ENCODE peak calls at places on chromosomes 13 and 19, in four cellular contexts. U is breast epithelium, C is upper lobe of left lung, Y is tibial artery. T is an unnamed sample.

GRCh38 chr13:94595006-94595942 is 678 bp downstream of the TGDS start:
- DNase-seq in Y (no peak), U (no peak), C (no peak), T (no peak)

GRCh38 chr19:50791594-50792245 is 1.5 kb downstream of the ACP4 start:
- DNase-seq in Y (no peak), C (peak), U (no peak), T (no peak)

GRCh38 chr19:47663435-47663910 is 49.7 kb upstream of the EHD2 start:
- DNase-seq in C (no peak), U (no peak), Y (no peak), T (no peak)

GRCh38 chr19:38849746-38850230 is at the start of gene HNRNPL:
- DNase-seq in C (peak), Y (no peak), U (no peak), T (no peak)

GRCh38 chr13:30020726-30021312 is 170.4 kb upstream of the UBL3 start:
- DNase-seq in Y (no peak), U (no peak), C (no peak), T (no peak)

GRCh38 chr13:110560606-110561334 is 752 bp downstream of the RAB20 start:
- DNase-seq in Y (no peak), C (no peak), U (no peak), T (peak)

GRCh38 chr19:44071824-44072542 is at the start of gene ZNF284:
- DNase-seq in Y (peak), C (peak), U (peak), T (peak)

GRCh38 chr13:81171065-81171647 is 830.2 kb upstream of the SPRY2 start:
- DNase-seq in Y (no peak), U (no peak), C (no peak), T (no peak)

GRCh38 chr19:58572818-58573657 is at the start of gene MZF1:
- DNase-seq in Y (peak), U (peak), C (peak), T (peak)

GRCh38 chr13:108915095-108915633 is 285.8 kb downstream of the MYO16 start:
- DNase-seq in U (no peak), C (no peak), Y (no peak), T (no peak)

GRCh38 chr19:18589380-18590272 is 1.0 kb downstream of the REX1BD start:
- DNase-seq in U (peak), C (peak), Y (peak), T (no peak)

GRCh38 chr13:45396548-45397095 is 21.6 kb downstream of the SLC25A30 start:
- DNase-seq in C (no peak), Y (no peak), U (no peak), T (peak)

GRCh38 chr13:102131246-102131645 is 270.6 kb downstream of the FGF14 start:
- DNase-seq in Y (no peak), C (no peak), U (no peak), T (no peak)

GRCh38 chr13:110648155-110648819 is 32.9 kb downstream of the NAXD start:
- DNase-seq in U (no peak), Y (no peak), C (no peak), T (no peak)

GRCh38 chr19:46241676-46242075 is 12.1 kb downstream of the IGFL1 start:
- DNase-seq in U (no peak), C (no peak), Y (no peak), T (no peak)

GRCh38 chr19:44883962-44884361 is 7.1 kb upstream of the TOMM40 start:
- DNase-seq in Y (no peak), C (no peak), U (no peak), T (no peak)

GRCh38 chr19:18501832-18502231 is 20.0 kb downstream of the ELL start:
- DNase-seq in C (no peak), U (no peak), Y (peak), T (no peak)

GRCh38 chr13:27288397-27288796 is 17.8 kb downstream of the RASL11A start:
- DNase-seq in U (no peak), Y (no peak), C (no peak), T (no peak)

GRCh38 chr19:55079400-55080038 is 3.9 kb downstream of the EPS8L1 start:
- DNase-seq in U (no peak), Y (no peak), C (peak), T (no peak)

GRCh38 chr13:51240888-51241475 is 18.8 kb downstream of the FAM124A start:
- DNase-seq in U (peak), C (no peak), Y (no peak), T (no peak)

GRCh38 chr19:19205416-19206410 is 2.5 kb upstream of the NR2C2AP start:
- DNase-seq in Y (no peak), U (no peak), C (no peak), T (no peak)

GRCh38 chr13:27233964-27234363 is 17.4 kb upstream of the RPL21 start:
- DNase-seq in Y (no peak), C (no peak), U (no peak), T (no peak)

GRCh38 chr13:33348366-33348765 is 62.8 kb upstream of the STARD13 start:
- DNase-seq in C (no peak), U (no peak), Y (no peak), T (no peak)

GRCh38 chr13:72820156-72820897 is 38.4 kb downstream of the PIBF1 start:
- DNase-seq in C (no peak), Y (no peak), U (no peak), T (no peak)

GRCh38 chr19:2805261-2805900 is 14.3 kb upstream of the ZNF554 start:
- DNase-seq in Y (no peak), U (no peak), C (peak), T (no peak)

GRCh38 chr13:40190656-40191100 is 475.8 kb downstream of the FOXO1 start:
- DNase-seq in C (no peak), Y (peak), U (peak), T (peak)

GRCh38 chr19:6683971-6684370 is 14.0 kb upstream of the TNFSF14 start:
- DNase-seq in U (no peak), Y (no peak), C (no peak), T (no peak)

GRCh38 chr13:74103970-74104555 is 30.1 kb downstream of the KLF12 start:
- DNase-seq in C (no peak), U (no peak), Y (no peak), T (no peak)

GRCh38 chr13:51291341-51291740 is 48.1 kb upstream of the SERPINE3 start:
- DNase-seq in C (no peak), U (no peak), Y (no peak), T (peak)

GRCh38 chr13:61086052-61086451 is 329.6 kb downstream of the PCDH20 start:
- DNase-seq in C (no peak), Y (no peak), U (no peak), T (no peak)

DNA sequence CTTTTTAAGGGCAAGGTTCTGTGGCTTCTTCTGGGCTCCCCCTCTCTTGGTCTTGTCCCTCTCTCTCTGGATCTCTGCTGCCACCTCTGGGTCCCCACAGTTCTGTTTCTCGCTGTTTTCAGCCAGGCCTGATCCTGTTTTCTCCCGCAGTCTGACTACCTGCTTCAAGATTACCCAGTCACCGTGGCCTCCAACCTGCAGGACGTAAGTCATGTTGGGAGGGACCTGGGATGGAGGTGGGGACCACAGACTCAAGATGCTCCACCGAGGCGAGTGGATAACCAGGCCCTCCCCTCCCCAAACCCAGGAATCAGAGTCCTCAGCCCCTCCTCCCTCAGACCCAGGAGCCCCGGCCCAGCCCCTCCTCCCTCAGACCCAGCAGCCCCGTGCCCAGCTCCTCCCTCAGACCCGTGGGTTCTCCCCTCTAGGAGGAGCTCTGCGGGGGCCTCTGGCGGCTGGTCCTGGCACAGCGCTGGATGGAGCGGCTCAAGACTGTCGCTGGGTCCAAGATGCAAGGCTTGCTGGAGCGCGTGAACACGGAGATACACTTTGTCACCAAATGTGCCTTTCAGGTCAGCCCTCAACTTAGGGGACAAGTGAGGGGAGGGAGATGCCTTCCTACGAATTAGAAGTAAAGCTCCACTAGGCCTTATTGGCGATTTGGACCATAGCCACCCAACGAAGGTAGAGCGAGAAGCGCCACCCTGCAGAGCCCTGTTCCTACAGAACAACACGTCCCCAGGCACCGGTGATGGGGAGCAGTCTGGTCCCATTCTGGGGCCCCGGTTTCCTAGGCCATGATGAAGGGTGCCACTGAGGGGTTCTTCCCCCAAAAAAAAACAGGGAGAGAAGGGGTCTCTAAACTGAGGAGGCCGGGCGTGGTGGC is 2.2 kb downstream of the FLT3LG start:
- DNase-seq in U (no peak), Y (no peak), C (peak), T (no peak)
- TF ChIP-seq CTCF in U (no peak), Y (no peak), C (peak), T (peak)

GRCh38 chr19:4493104-4493928 is 21.2 kb downstream of the HDGFL2 start:
- DNase-seq in U (no peak), Y (no peak), C (peak), T (no peak)

GRCh38 chr19:4496304-4496703 is 22.0 kb downstream of the PLIN4 start:
- DNase-seq in C (peak), U (no peak), Y (no peak), T (no peak)

GRCh38 chr19:4493929-4494690 is 22.0 kb downstream of the HDGFL2 start:
- DNase-seq in U (no peak), Y (no peak), C (peak), T (no peak)

GRCh38 chr19:4494691-4495064 is 22.6 kb downstream of the HDGFL2 start:
- DNase-seq in Y (no peak), C (no peak), U (no peak), T (no peak)

DNA sequence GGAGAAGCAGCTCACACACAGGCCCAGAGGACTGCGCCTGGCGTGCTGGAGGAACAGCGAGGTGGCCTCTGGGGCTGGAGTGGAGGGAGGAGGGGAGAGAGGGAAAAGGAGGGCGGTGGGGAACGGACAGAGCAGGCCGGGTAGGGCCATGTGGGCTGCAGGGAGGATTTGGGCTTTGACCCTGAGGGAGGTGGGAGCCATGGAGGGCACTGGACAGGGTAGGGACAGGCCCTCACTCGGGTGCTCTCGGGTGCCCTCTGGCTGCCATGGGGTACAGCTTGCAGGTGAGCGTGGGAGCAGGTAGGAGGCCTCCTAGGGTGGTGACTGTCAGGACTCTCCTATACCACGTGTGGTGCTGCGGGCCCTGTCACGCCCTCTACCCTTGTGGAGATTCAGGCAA is 22.8 kb downstream of the PLIN4 start:
- DNase-seq in Y (no peak), C (peak), U (no peak), T (no peak)
- TF ChIP-seq CTCF in Y (no peak), C (no peak), U (no peak), T (no peak)

GRCh38 chr13:66995366-66995663 is 234.8 kb downstream of the PCDH9 start:
- DNase-seq in U (no peak), C (no peak), Y (no peak), T (no peak)

GRCh38 chr13:66992183-66992582 is 238.0 kb downstream of the PCDH9 start:
- DNase-seq in Y (no peak), C (no peak), U (no peak), T (no peak)

GRCh38 chr13:66992683-66993082 is 237.5 kb downstream of the PCDH9 start:
- DNase-seq in U (no peak), Y (no peak), C (no peak), T (no peak)

GRCh38 chr13:66994498-66995365 is 235.4 kb downstream of the PCDH9 start:
- DNase-seq in C (no peak), Y (no peak), U (no peak), T (no peak)

GRCh38 chr13:66994097-66994496 is 236.0 kb downstream of the PCDH9 start:
- DNase-seq in U (peak), C (peak), Y (peak), T (peak)
- TF ChIP-seq CTCF in U (no peak), C (peak), Y (peak), T (peak)

GRCh38 chr13:70310720-70311119 is 202.5 kb upstream of the KLHL1 start:
- DNase-seq in C (no peak), Y (no peak), U (no peak), T (no peak)
- TF ChIP-seq CTCF in C (no peak), Y (no peak), U (no peak), T (no peak)

GRCh38 chr19:11291415-11291814 is 4.5 kb upstream of the TSPAN16 start:
- DNase-seq in U (no peak), C (no peak), Y (no peak), T (no peak)

GRCh38 chr19:11281336-11282049 is 14.5 kb upstream of the TSPAN16 start:
- DNase-seq in C (no peak), Y (no peak), U (no peak), T (no peak)

GRCh38 chr19:11288349-11288748 is 7.6 kb upstream of the TSPAN16 start:
- DNase-seq in C (no peak), Y (no peak), U (no peak), T (no peak)

GRCh38 chr19:11284535-11284934 is 11.4 kb upstream of the TSPAN16 start:
- DNase-seq in Y (no peak), U (no peak), C (no peak), T (no peak)

GRCh38 chr19:11286312-11286974 is 9.5 kb upstream of the TSPAN16 start:
- DNase-seq in C (no peak), U (no peak), Y (peak), T (no peak)
- TF ChIP-seq CTCF in C (peak), U (no peak), Y (no peak), T (no peak)

GRCh38 chr13:44048326-44048725 is 168.6 kb downstream of the LACC1 start:
- DNase-seq in U (no peak), C (no peak), Y (no peak), T (no peak)
- TF ChIP-seq CTCF in U (no peak), C (no peak), Y (no peak), T (no peak)

GRCh38 chr19:7748756-7749155 is 1.4 kb upstream of the CD209 start:
- DNase-seq in U (no peak), Y (no peak), C (no peak), T (no peak)
- TF ChIP-seq CTCF in U (no peak), Y (no peak), C (no peak), T (no peak)

DNA sequence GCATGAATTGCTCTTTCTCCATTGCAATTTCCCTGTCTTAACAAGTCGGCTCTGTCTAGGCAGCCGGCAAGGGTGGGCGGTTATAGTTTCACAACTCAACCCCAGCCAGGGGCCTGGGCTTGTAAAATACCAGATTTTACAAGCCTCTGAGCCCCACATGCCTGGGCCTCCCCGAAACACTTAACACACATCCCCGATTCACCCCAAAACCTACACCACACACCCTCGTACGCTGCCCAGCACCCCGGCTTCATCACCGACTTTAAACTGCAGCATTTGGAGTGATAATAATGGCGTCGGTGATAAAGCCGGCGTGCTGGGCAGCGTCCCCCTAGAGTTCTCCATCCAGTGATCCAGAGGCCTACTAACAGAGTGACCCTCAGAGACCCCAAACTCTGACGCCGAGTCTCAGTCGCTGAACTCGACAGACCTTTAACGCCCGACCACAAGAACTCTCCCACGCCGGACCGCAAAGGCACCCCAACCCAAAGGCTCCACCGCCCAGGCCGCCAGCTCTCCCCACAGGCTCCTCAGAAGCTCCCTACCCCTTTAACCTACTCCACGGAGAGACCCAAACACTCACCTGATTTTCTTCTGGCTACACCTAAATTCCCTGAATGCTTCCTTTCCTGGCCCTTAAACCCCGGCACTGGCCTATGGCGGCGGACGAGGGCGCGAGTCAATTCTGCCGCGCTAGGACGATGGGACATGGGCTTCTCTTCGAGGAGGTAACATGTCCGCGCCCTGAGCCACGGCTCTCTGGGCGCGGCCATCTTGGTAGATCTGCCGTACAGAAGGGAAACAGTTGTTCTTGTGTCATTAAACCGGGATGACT is at the start of gene ZNF649:
- DNase-seq in C (peak), Y (peak), U (peak), T (peak)
- TF ChIP-seq CTCF in C (no peak), Y (no peak), U (no peak), T (no peak)

GRCh38 chr19:16085115-16085514 is 8.8 kb downstream of the TPM4 start:
- DNase-seq in Y (no peak), C (no peak), U (no peak), T (no peak)

GRCh38 chr19:16088985-16089846 is 12.9 kb downstream of the TPM4 start:
- DNase-seq in Y (no peak), U (no peak), C (no peak), T (no peak)

GRCh38 chr19:16091546-16092475 is 15.5 kb downstream of the TPM4 start:
- DNase-seq in Y (no peak), C (no peak), U (no peak), T (no peak)

GRCh38 chr19:16087940-16088339 is 11.6 kb downstream of the TPM4 start:
- DNase-seq in U (no peak), Y (no peak), C (no peak), T (no peak)

DNA sequence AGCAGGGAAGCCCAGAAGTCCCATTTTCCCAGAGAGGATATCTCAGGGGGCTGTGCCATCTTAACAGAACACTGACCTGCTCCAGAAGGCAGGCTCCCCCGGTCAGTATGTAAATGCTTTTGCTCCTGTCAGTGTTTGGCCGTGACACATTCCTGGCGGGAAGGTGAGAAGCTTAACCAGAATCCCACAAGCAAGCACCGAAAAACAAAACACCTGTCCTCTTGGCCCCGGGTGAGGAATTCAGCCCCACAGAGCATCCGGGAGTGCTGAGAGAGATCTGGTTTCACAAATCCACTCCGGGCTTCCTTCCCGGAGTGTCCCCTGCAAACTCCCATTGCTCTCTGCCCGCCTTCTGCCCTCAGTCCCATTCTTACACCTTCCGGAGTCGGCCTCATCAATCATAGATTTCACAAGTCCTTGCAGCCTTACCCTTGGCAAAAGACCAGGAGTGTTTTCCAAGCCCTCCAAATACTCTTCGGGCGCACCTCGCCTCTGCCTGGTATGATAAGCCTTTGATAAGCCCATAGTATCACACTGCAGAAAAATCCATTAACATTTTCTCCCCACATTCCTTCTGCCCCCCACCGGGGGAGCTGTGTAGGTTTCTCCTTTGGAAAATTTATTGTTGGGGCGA is 12.2 kb downstream of the TPM4 start:
- DNase-seq in U (no peak), Y (no peak), C (no peak), T (no peak)
- TF ChIP-seq CTCF in U (no peak), Y (no peak), C (no peak), T (no peak)

DNA sequence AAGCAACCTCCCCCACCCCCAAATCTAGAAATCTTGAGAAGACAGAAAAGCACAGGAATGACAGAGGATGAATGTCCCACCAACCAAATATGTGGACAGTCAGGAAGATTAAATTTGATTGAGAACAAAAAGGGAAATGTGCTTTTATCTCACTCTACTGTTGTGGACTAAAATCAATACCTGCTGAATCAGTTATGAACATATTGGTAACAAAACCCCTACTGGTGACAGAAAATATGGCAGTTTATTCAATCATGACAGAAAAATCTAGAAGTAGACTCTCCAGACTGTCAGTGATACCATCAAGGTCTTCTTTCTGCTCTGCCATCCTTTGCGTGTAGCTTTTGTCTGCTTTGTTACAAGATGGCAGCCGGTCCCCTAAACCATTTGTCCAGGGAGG is 35.2 kb downstream of the FAM216B start:
- DNase-seq in C (no peak), Y (no peak), U (no peak), T (no peak)
- TF ChIP-seq CTCF in C (no peak), Y (no peak), U (no peak), T (no peak)